ENCODE peak calls at places on chromosomes 1 and 21, in four cellular contexts. R, I, G and U are unnamed samples. For H3K36me3, the result is how much of the 10 kb centered on the place peaks cover.

GRCh38 chr1:68174173-68175113 is 57.9 kb downstream of the WLS start:
- DNase-seq in R (peak), I (no peak), G (peak), U (no peak)

GRCh38 chr1:107195476-107195875 is 54.6 kb downstream of the NTNG1 start:
- DNase-seq in R (no peak), I (no peak), G (no peak), U (no peak)

GRCh38 chr1:29671446-29671845 is 435.1 kb downstream of the PTPRU start:
- DNase-seq in I (peak), G (no peak), R (no peak), U (no peak)

GRCh38 chr1:241423541-241424479 is 66.8 kb upstream of the RGS7 start:
- DNase-seq in G (no peak), R (no peak), I (no peak), U (peak)

GRCh38 chr1:205588691-205589445 is 42.9 kb downstream of the ELK4 start:
- DNase-seq in I (peak), G (peak), R (peak), U (no peak)

GRCh38 chr1:9233241-9233941 is 1.2 kb upstream of the H6PD start:
- DNase-seq in I (no peak), G (peak), R (peak), U (no peak)

GRCh38 chr1:186643600-186643999 is 36.6 kb downstream of the PTGS2 start:
- DNase-seq in G (no peak), I (no peak), R (no peak), U (no peak)

GRCh38 chr1:211609120-211610024 is 30.4 kb upstream of the SLC30A1 start:
- DNase-seq in G (peak), I (no peak), R (no peak), U (no peak)

GRCh38 chr21:35525443-35525842 is 476.3 kb upstream of the RUNX1 start:
- DNase-seq in R (no peak), G (no peak), I (no peak), U (no peak)

GRCh38 chr21:15943009-15943666 is 213.4 kb downstream of the USP25 start:
- DNase-seq in G (no peak), R (no peak), I (no peak), U (no peak)

GRCh38 chr21:15953551-15954116 is 223.9 kb downstream of the USP25 start:
- DNase-seq in I (no peak), R (no peak), G (no peak), U (no peak)

GRCh38 chr21:15947707-15948106 is 217.9 kb downstream of the USP25 start:
- DNase-seq in G (no peak), I (no peak), R (no peak), U (no peak)
- H3K4me3 ChIP-seq in G (no peak), I (no peak), R (no peak), U (no peak)

GRCh38 chr1:45004281-45004920 is 6.7 kb downstream of the HECTD3 start:
- DNase-seq in R (no peak), I (peak), G (no peak), U (no peak)

GRCh38 chr1:45003741-45004140 is 7.4 kb downstream of the HECTD3 start:
- DNase-seq in G (no peak), R (no peak), I (peak), U (no peak)

GRCh38 chr1:45008076-45008475 is 3.0 kb downstream of the HECTD3 start:
- DNase-seq in I (no peak), G (no peak), R (no peak), U (no peak)

GRCh38 chr1:45007311-45007710 is 3.8 kb downstream of the HECTD3 start:
- DNase-seq in I (no peak), G (no peak), R (no peak), U (peak)

GRCh38 chr1:45005761-45006160 is 5.4 kb downstream of the HECTD3 start:
- DNase-seq in G (no peak), R (no peak), I (no peak), U (no peak)
- H3K36me3 ChIP-seq in G (under half), R (half or more), I (half or more), U (under half)

DNA sequence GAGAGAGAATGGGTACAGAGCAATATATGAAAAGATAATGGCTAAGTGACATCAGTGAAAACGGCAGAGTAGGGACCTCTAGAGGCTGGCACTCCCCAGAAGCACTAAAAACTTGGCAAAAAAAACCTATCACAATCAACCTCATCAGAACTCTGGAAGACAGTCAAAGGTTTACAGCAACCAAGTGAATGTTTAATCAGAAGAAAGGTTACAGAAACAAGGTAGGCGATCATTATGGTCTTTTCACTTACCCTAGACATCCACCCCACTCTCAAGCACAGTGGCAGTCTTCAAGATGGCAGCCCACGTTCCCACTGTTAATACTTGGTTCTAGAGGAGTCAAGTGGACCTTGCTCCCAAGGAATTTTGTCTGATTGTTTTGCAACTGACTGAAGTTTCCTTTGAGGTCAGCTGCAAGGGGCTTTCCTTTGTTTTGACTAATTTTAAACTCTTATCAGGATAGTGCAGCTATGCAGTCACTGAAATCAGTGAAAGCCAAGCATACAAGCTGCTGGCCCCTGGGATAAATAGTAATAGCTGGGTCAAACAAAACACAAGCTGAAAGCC is 7.2 kb downstream of the KIFAP3 start:
- DNase-seq in G (no peak), I (no peak), R (no peak), U (no peak)
- H3K27ac ChIP-seq in G (no peak), I (peak), R (no peak), U (no peak)

GRCh38 chr1:156691665-156692408 is 13.5 kb downstream of the CRABP2 start:
- DNase-seq in I (peak), R (no peak), G (peak), U (no peak)

GRCh38 chr1:156689035-156689959 is 12.1 kb upstream of the NES start:
- DNase-seq in I (peak), G (peak), R (peak), U (peak)

GRCh38 chr1:156691216-156691615 is 14.0 kb upstream of the NES start:
- DNase-seq in R (no peak), I (no peak), G (no peak), U (no peak)

GRCh38 chr1:156690673-156691032 is 13.4 kb upstream of the NES start:
- DNase-seq in G (no peak), R (no peak), I (no peak), U (no peak)

GRCh38 chr1:156689960-156690672 is 12.9 kb upstream of the NES start:
- DNase-seq in I (no peak), R (no peak), G (peak), U (no peak)
- H3K4me3 ChIP-seq in I (no peak), R (no peak), G (no peak), U (no peak)

GRCh38 chr1:153646672-153647374 is 11.7 kb upstream of the SNAPIN start:
- DNase-seq in R (no peak), G (no peak), I (no peak), U (no peak)
- H3K36me3 ChIP-seq in R (half or more), G (under half), I (half or more), U (under half)